ENCODE peak calls at places on chromosomes 11 and 22, in four cellular contexts. N is activated effector memory CD4-positive, alpha-beta T cell treated with anti-CD3 and anti-CD28 coated beads, Interleukin-2, amount 50 U/mL, for 16 hours; Z is NCI-H1417; P is transverse colon. B is an unnamed sample.

GRCh38 chr11:61890536-61891330 is 612 bp downstream of the FADS3 start:
- DNase-seq in Z (peak), N (peak), P (peak), B (peak)

GRCh38 chr11:103070142-103070541 is 21.8 kb downstream of the DCUN1D5 start:
- DNase-seq in P (no peak), Z (no peak), N (no peak), B (no peak)

GRCh38 chr11:69599502-69599901 is 41.5 kb upstream of the CCND1 start:
- DNase-seq in N (no peak), P (no peak), Z (no peak), B (peak)

GRCh38 chr11:41403462-41403861 is 56.0 kb downstream of the LRRC4C start:
- DNase-seq in P (no peak), Z (no peak), N (no peak), B (no peak)

GRCh38 chr11:447923-448731 is 2.0 kb upstream of the PTDSS2 start:
- DNase-seq in N (peak), Z (peak), P (peak), B (peak)

GRCh38 chr11:122556605-122557004 is 98.9 kb upstream of the UBASH3B start:
- DNase-seq in Z (no peak), P (peak), N (no peak), B (no peak)

GRCh38 chr22:41036924-41037323 is 55.5 kb upstream of the EP300 start:
- DNase-seq in P (no peak), N (no peak), Z (no peak), B (no peak)

GRCh38 chr22:47929646-47930185 is 1167.3 kb downstream of the TBC1D22A start:
- DNase-seq in Z (no peak), P (no peak), N (no peak), B (no peak)

GRCh38 chr11:115872418-115872817 is 368.2 kb upstream of the CADM1 start:
- DNase-seq in Z (no peak), N (no peak), P (no peak), B (no peak)

GRCh38 chr22:31269892-31270574 is 22.3 kb downstream of the PIK3IP1 start:
- DNase-seq in P (no peak), Z (no peak), N (no peak), B (no peak)

GRCh38 chr11:113048820-113049555 is 87.8 kb downstream of the NCAM1 start:
- DNase-seq in N (no peak), P (no peak), Z (no peak), B (no peak)

GRCh38 chr11:116515666-116516184 is 257.1 kb downstream of the BUD13 start:
- DNase-seq in Z (peak), P (no peak), N (no peak), B (no peak)

GRCh38 chr11:114440121-114440860 is 1.0 kb downstream of the REXO2 start:
- DNase-seq in N (no peak), Z (no peak), P (no peak), B (peak)

GRCh38 chr11:126284829-126285228 is 1.9 kb downstream of the TIRAP start:
- DNase-seq in N (peak), P (peak), Z (peak), B (peak)

GRCh38 chr11:113884361-113884836 is 9.0 kb upstream of the USP28 start:
- DNase-seq in Z (no peak), N (no peak), P (no peak), B (peak)

GRCh38 chr11:19635332-19635731 is 77.3 kb upstream of the NAV2 start:
- DNase-seq in N (no peak), Z (no peak), P (no peak), B (no peak)

GRCh38 chr22:35664955-35665577 is 16.8 kb downstream of the APOL6 start:
- DNase-seq in P (no peak), N (no peak), Z (no peak), B (no peak)

GRCh38 chr11:23540101-23540561 is 679.9 kb upstream of the CCDC179 start:
- DNase-seq in N (no peak), Z (peak), P (no peak), B (no peak)

GRCh38 chr22:37237371-37238268 is 6.4 kb downstream of the RAC2 start:
- DNase-seq in Z (no peak), P (peak), N (peak), B (no peak)

GRCh38 chr11:58637367-58637766 is 14.9 kb downstream of the CNTF start:
- DNase-seq in N (no peak), P (no peak), Z (no peak), B (no peak)

GRCh38 chr11:75513250-75513649 is 12.5 kb downstream of the GDPD5 start:
- DNase-seq in N (no peak), P (no peak), Z (no peak), B (peak)

GRCh38 chr11:86938900-86939880 is 16.0 kb downstream of the FZD4 start:
- DNase-seq in P (no peak), N (no peak), Z (peak), B (peak)

GRCh38 chr11:47220401-47220821 is 5.6 kb downstream of the DDB2 start:
- DNase-seq in P (no peak), Z (no peak), N (no peak), B (peak)

B was measured in fibroblast of gingiva.